ENCODE peak calls at places on chromosomes 2 and 18, in five cellular contexts. K is GM12878, N is small intestine, D is lower lobe of right lung, V is keratinocyte. W is an unnamed sample.

GRCh38 chr2:115162454-115163293 is 720.2 kb downstream of the DPP10 start:
- DNase-seq in K (no peak), N (peak; percentile 5), D (no peak), V (no peak), W (no peak)

GRCh38 chr2:215828528-215829184 is 184.7 kb downstream of the MREG start:
- DNase-seq in K (no peak), N (peak; percentile 39), D (peak; percentile 79), V (peak; percentile 21), W (peak; percentile 65)

GRCh38 chr2:159285929-159286708 is at the start of gene WDSUB1:
- DNase-seq in K (no peak), N (peak; percentile 41), D (peak; percentile 87), V (no peak), W (peak; percentile 39)

GRCh38 chr2:176682278-176682677 is 413.0 kb downstream of the MTX2 start:
- DNase-seq in K (no peak), N (no peak), D (no peak), V (no peak), W (no peak)

GRCh38 chr2:218169757-218170546 is 3.2 kb upstream of the CXCR1 start:
- DNase-seq in K (no peak), N (peak; percentile 59), D (no peak), V (no peak), W (no peak)

GRCh38 chr18:46278481-46279465 is 174.6 kb downstream of the HAUS1 start:
- DNase-seq in K (no peak), N (no peak), D (no peak), V (no peak), W (no peak)

GRCh38 chr2:200728630-200729029 is 83.1 kb upstream of the BZW1 start:
- DNase-seq in K (no peak), N (no peak), D (no peak), V (no peak), W (peak; percentile 49)

GRCh38 chr18:50862401-50862800 is 16.5 kb upstream of the ME2 start:
- DNase-seq in K (no peak), N (no peak), D (no peak), V (no peak), W (no peak)

GRCh38 chr2:112879491-112880041 is 31.4 kb upstream of the IL37 start:
- DNase-seq in K (no peak), N (no peak), D (no peak), V (no peak), W (no peak)

GRCh38 chr2:112877423-112877822 is 33.5 kb upstream of the IL37 start:
- DNase-seq in K (no peak), N (no peak), D (no peak), V (peak; percentile 99), W (no peak)

GRCh38 chr2:112876257-112876970 is 34.6 kb upstream of the IL37 start:
- DNase-seq in K (no peak), N (no peak), D (no peak), V (peak; percentile 91), W (no peak)

GRCh38 chr2:112880081-112880531 is 30.9 kb upstream of the IL37 start:
- DNase-seq in K (no peak), N (no peak), D (no peak), V (no peak), W (no peak)

GRCh38 chr2:112876971-112877361 is 34.0 kb upstream of the IL37 start:
- DNase-seq in K (no peak), N (no peak), D (no peak), V (no peak), W (no peak)
- H3K27ac ChIP-seq in K (no peak overlapping the region), N (no peak overlapping the region), D (no peak overlapping the region), V (peak overlapping the region; percentile 97), W (peak overlapping the region; percentile 11)

GRCh38 chr2:125559186-125559585 is 1096.8 kb upstream of the GYPC start:
- DNase-seq in K (peak; percentile 31), N (no peak), D (no peak), V (no peak), W (no peak)
- H3K9me3 ChIP-seq in K (no peaks in the 10 kb centered on the region), N (no peaks in the 10 kb centered on the region), D (no peaks in the 10 kb centered on the region), V (no peaks in the 10 kb centered on the region), W (no peaks in the 10 kb centered on the region)

GRCh38 chr2:62465039-62465740 is 40.8 kb downstream of the TMEM17 start:
- DNase-seq in K (no peak), N (no peak), D (no peak), V (no peak), W (no peak)
- H3K27ac ChIP-seq in K (no peak overlapping the region), N (no peak overlapping the region), D (no peak overlapping the region), V (no peak overlapping the region), W (no peak overlapping the region)

GRCh38 chr2:19439081-19439480 is 80.7 kb upstream of the OSR1 start:
- DNase-seq in K (no peak), N (no peak), D (no peak), V (no peak), W (no peak)
- H3K9me3 ChIP-seq in K (no peaks in the 10 kb centered on the region), N (no peaks in the 10 kb centered on the region), D (no peaks in the 10 kb centered on the region), V (no peaks in the 10 kb centered on the region), W (no peaks in the 10 kb centered on the region)

DNA sequence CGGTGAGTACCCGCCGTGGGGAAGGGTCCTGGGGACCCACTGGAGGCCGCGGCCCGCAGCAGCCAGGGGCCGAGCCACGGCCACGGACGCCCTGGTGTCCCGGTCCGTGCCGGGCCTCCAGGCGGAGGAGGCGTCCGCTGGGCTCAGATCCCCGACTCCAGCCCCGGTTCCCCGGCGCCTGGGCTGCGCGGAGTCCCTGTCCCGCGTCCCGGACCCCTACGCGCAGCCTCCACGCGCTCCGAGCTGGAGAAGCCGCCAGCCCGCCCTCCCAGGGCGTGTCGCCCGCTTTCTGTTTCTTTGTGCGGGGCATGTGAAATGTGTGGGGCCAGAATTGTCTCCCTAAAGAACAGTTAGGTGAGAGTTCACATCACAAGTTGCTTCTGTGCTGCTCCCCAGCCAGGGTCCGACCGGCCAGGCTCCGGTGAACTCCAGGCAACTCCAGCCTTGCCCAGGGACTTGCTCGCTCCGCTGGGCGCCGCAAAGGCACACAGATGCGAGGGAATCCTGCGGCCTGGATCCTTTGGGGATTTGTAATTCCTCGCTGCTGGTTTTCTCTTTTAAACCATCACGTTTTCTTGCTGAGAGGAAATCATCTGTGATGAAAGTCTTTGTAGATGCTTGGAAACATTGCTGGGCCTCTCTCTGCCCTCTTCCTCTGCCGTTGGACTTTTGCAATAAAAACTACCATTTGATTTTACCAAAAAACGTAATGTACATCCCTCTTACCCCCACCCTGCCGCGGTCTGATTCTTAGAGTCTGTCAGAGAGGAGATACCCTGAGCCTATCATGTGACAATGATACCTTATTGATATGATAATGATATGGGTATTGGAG is 570 bp downstream of the GYPC start:
- DNase-seq in K (no peak), N (peak; percentile 6), D (peak; percentile 70), V (no peak), W (no peak)
- H3K27ac ChIP-seq in K (peak overlapping the region; percentile 96), N (peak overlapping the region; percentile 89), D (peak overlapping the region; percentile 96), V (no peak overlapping the region), W (no peak overlapping the region)

GRCh38 chr2:89820248-89820647 is 1128.8 kb downstream of the RPIA start:
- DNase-seq in K (no peak), N (no peak), D (no peak), V (no peak), W (no peak)
- H3K9me3 ChIP-seq in K (peaks cover 11% of the 10 kb centered on the region), N (peaks cover 2% of the 10 kb centered on the region), D (peaks cover 3% of the 10 kb centered on the region), V (peaks cover 38% of the 10 kb centered on the region), W (peaks cover 77% of the 10 kb centered on the region)

GRCh38 chr2:68158134-68158447 is 403 bp downstream of the PNO1 start:
- DNase-seq in K (no peak), N (no peak), D (no peak), V (no peak), W (no peak)
- H3K27ac ChIP-seq in K (peak overlapping the region; percentile 97), N (peak overlapping the region; percentile 100), D (peak overlapping the region; percentile 96), V (peak overlapping the region; percentile 100), W (peak overlapping the region; percentile 69)

DNA sequence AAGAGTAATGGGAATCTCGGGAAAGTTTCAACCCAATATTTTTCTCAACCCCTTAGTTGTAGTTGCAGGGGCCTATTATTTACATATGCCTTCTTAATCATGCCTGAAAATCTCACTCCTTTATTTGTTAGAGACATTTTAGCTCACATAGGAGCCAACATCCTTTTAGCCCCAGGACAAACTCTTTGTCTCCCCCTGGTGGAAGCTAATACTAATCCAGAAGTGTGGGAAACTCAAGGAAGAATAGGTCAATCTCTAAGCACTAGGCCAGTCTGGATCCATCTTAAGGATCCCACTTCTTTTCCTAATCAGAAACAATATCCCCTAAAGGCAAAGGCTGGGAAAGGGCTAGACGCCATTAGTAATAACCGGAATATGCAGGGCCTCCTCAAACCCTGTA is 550.9 kb upstream of the PKDCC start:
- DNase-seq in K (no peak), N (no peak), D (no peak), V (no peak), W (no peak)
- H3K9me3 ChIP-seq in K (peaks cover 14% of the 10 kb centered on the region), N (no peaks in the 10 kb centered on the region), D (peaks cover 40% of the 10 kb centered on the region), V (peaks cover 3% of the 10 kb centered on the region), W (peaks cover 28% of the 10 kb centered on the region)

GRCh38 chr2:42059261-42059898 is 11.6 kb downstream of the PKDCC start:
- DNase-seq in K (no peak), N (no peak), D (no peak), V (no peak), W (no peak)
- H3K27ac ChIP-seq in K (no peak overlapping the region), N (peak overlapping the region; percentile 56), D (no peak overlapping the region), V (no peak overlapping the region), W (no peak overlapping the region)